ENCODE peak calls at places on chromosomes 7 and 10, in nine cellular contexts. One of them, this sample, is unnamed.

GRCh38 chr7:84228526-84228925 is 33.9 kb upstream of the SEMA3A start:
- DNase-seq in astrocyte of the spinal cord: no peak
- DNase-seq in NCI-H2029: no peak
- DNase-seq in SK-N-DZ: no peak
- DNase-seq in globus pallidus: no peak
- DNase-seq in DMS 273 treated with DMSO at 0.1 percent for 48 hours: no peak
- DNase-seq in fibroblast of lung: no peak
- DNase-seq in activated naive CD8-positive, alpha-beta T cell treated with anti-CD3 and anti-CD28 coated beads, Interleukin-2, amount 50 U/mL, for 24 hours: no peak
- DNase-seq in cerebellar nuclear complex: no peak
- DNase-seq in this sample: no peak

GRCh38 chr10:35600193-35600592 is 4.9 kb upstream of the GJD4 start:
- DNase-seq in NCI-H2029: no peak
- DNase-seq in cerebellar nuclear complex: no peak
- DNase-seq in astrocyte of the spinal cord: no peak
- DNase-seq in globus pallidus: no peak
- DNase-seq in fibroblast of lung: no peak
- DNase-seq in DMS 273 treated with DMSO at 0.1 percent for 48 hours: no peak
- DNase-seq in SK-N-DZ: no peak
- DNase-seq in activated naive CD8-positive, alpha-beta T cell treated with anti-CD3 and anti-CD28 coated beads, Interleukin-2, amount 50 U/mL, for 24 hours: no peak
- DNase-seq in this sample: no peak

GRCh38 chr10:71852335-71852937 is 1.4 kb upstream of the PSAP start:
- DNase-seq in activated naive CD8-positive, alpha-beta T cell treated with anti-CD3 and anti-CD28 coated beads, Interleukin-2, amount 50 U/mL, for 24 hours: no peak
- DNase-seq in NCI-H2029: no peak
- DNase-seq in globus pallidus: peak; percentile 61
- DNase-seq in SK-N-DZ: no peak
- DNase-seq in fibroblast of lung: no peak
- DNase-seq in cerebellar nuclear complex: no peak
- DNase-seq in DMS 273 treated with DMSO at 0.1 percent for 48 hours: no peak
- DNase-seq in astrocyte of the spinal cord: no peak
- DNase-seq in this sample: no peak

GRCh38 chr10:113589225-113589770 is 36.4 kb downstream of the HABP2 start:
- DNase-seq in fibroblast of lung: no peak
- DNase-seq in DMS 273 treated with DMSO at 0.1 percent for 48 hours: no peak
- DNase-seq in cerebellar nuclear complex: no peak
- DNase-seq in astrocyte of the spinal cord: no peak
- DNase-seq in NCI-H2029: no peak
- DNase-seq in SK-N-DZ: no peak
- DNase-seq in activated naive CD8-positive, alpha-beta T cell treated with anti-CD3 and anti-CD28 coated beads, Interleukin-2, amount 50 U/mL, for 24 hours: no peak
- DNase-seq in globus pallidus: no peak
- DNase-seq in this sample: no peak

GRCh38 chr7:102473271-102473991 is 5.3 kb downstream of the POLR2J start:
- DNase-seq in SK-N-DZ: no peak
- DNase-seq in cerebellar nuclear complex: no peak
- DNase-seq in DMS 273 treated with DMSO at 0.1 percent for 48 hours: no peak
- DNase-seq in NCI-H2029: no peak
- DNase-seq in activated naive CD8-positive, alpha-beta T cell treated with anti-CD3 and anti-CD28 coated beads, Interleukin-2, amount 50 U/mL, for 24 hours: no peak
- DNase-seq in fibroblast of lung: no peak
- DNase-seq in astrocyte of the spinal cord: no peak
- DNase-seq in globus pallidus: no peak
- DNase-seq in this sample: no peak

GRCh38 chr10:100482181-100482833 is 19.5 kb downstream of the WNT8B start:
- DNase-seq in NCI-H2029: peak; percentile 0
- DNase-seq in activated naive CD8-positive, alpha-beta T cell treated with anti-CD3 and anti-CD28 coated beads, Interleukin-2, amount 50 U/mL, for 24 hours: peak; percentile 74
- DNase-seq in fibroblast of lung: peak; percentile 68
- DNase-seq in astrocyte of the spinal cord: peak; percentile 69
- DNase-seq in DMS 273 treated with DMSO at 0.1 percent for 48 hours: no peak
- DNase-seq in globus pallidus: peak; percentile 72
- DNase-seq in SK-N-DZ: peak; percentile 79
- DNase-seq in cerebellar nuclear complex: no peak
- DNase-seq in this sample: peak; percentile 72

GRCh38 chr10:34522542-34522941 is 292.6 kb downstream of the PARD3 start:
- DNase-seq in activated naive CD8-positive, alpha-beta T cell treated with anti-CD3 and anti-CD28 coated beads, Interleukin-2, amount 50 U/mL, for 24 hours: no peak
- DNase-seq in astrocyte of the spinal cord: peak; percentile 52
- DNase-seq in fibroblast of lung: peak; percentile 67
- DNase-seq in cerebellar nuclear complex: no peak
- DNase-seq in SK-N-DZ: peak; percentile 32
- DNase-seq in NCI-H2029: no peak
- DNase-seq in globus pallidus: peak; percentile 26
- DNase-seq in DMS 273 treated with DMSO at 0.1 percent for 48 hours: no peak
- DNase-seq in this sample: no peak

GRCh38 chr10:125160856-125161569 is 650 bp upstream of the CTBP2 start:
- DNase-seq in globus pallidus: peak; percentile 67
- DNase-seq in activated naive CD8-positive, alpha-beta T cell treated with anti-CD3 and anti-CD28 coated beads, Interleukin-2, amount 50 U/mL, for 24 hours: peak; percentile 38
- DNase-seq in NCI-H2029: peak; percentile 17
- DNase-seq in cerebellar nuclear complex: no peak
- DNase-seq in astrocyte of the spinal cord: peak; percentile 87
- DNase-seq in SK-N-DZ: peak; percentile 93
- DNase-seq in DMS 273 treated with DMSO at 0.1 percent for 48 hours: peak; percentile 62
- DNase-seq in fibroblast of lung: peak; percentile 88
- DNase-seq in this sample: no peak

GRCh38 chr10:61612009-61612408 is 50.7 kb upstream of the CABCOCO1 start:
- DNase-seq in NCI-H2029: no peak
- DNase-seq in DMS 273 treated with DMSO at 0.1 percent for 48 hours: no peak
- DNase-seq in cerebellar nuclear complex: no peak
- DNase-seq in SK-N-DZ: no peak
- DNase-seq in activated naive CD8-positive, alpha-beta T cell treated with anti-CD3 and anti-CD28 coated beads, Interleukin-2, amount 50 U/mL, for 24 hours: no peak
- DNase-seq in fibroblast of lung: no peak
- DNase-seq in astrocyte of the spinal cord: no peak
- DNase-seq in globus pallidus: no peak
- DNase-seq in this sample: no peak

GRCh38 chr7:151597541-151597940 is 77.8 kb upstream of the RHEB start:
- DNase-seq in fibroblast of lung: no peak
- DNase-seq in NCI-H2029: no peak
- DNase-seq in globus pallidus: no peak
- DNase-seq in DMS 273 treated with DMSO at 0.1 percent for 48 hours: no peak
- DNase-seq in cerebellar nuclear complex: no peak
- DNase-seq in astrocyte of the spinal cord: no peak
- DNase-seq in activated naive CD8-positive, alpha-beta T cell treated with anti-CD3 and anti-CD28 coated beads, Interleukin-2, amount 50 U/mL, for 24 hours: no peak
- DNase-seq in SK-N-DZ: no peak
- DNase-seq in this sample: no peak

GRCh38 chr10:23106508-23106907 is 11.1 kb downstream of the MSRB2 start:
- DNase-seq in cerebellar nuclear complex: no peak
- DNase-seq in astrocyte of the spinal cord: no peak
- DNase-seq in globus pallidus: no peak
- DNase-seq in fibroblast of lung: no peak
- DNase-seq in DMS 273 treated with DMSO at 0.1 percent for 48 hours: no peak
- DNase-seq in SK-N-DZ: peak; percentile 52
- DNase-seq in activated naive CD8-positive, alpha-beta T cell treated with anti-CD3 and anti-CD28 coated beads, Interleukin-2, amount 50 U/mL, for 24 hours: no peak
- DNase-seq in NCI-H2029: peak; percentile 59
- DNase-seq in this sample: no peak

GRCh38 chr10:73494877-73495225 is 973 bp downstream of the PPP3CB start:
- DNase-seq in DMS 273 treated with DMSO at 0.1 percent for 48 hours: no peak
- DNase-seq in SK-N-DZ: no peak
- DNase-seq in activated naive CD8-positive, alpha-beta T cell treated with anti-CD3 and anti-CD28 coated beads, Interleukin-2, amount 50 U/mL, for 24 hours: no peak
- DNase-seq in fibroblast of lung: peak; percentile 18
- DNase-seq in NCI-H2029: no peak
- DNase-seq in cerebellar nuclear complex: no peak
- DNase-seq in astrocyte of the spinal cord: peak; percentile 31
- DNase-seq in globus pallidus: no peak
- DNase-seq in this sample: no peak

GRCh38 chr7:158655931-158656441 is 48.6 kb downstream of the NCAPG2 start:
- DNase-seq in NCI-H2029: no peak
- DNase-seq in activated naive CD8-positive, alpha-beta T cell treated with anti-CD3 and anti-CD28 coated beads, Interleukin-2, amount 50 U/mL, for 24 hours: peak; percentile 23
- DNase-seq in globus pallidus: no peak
- DNase-seq in DMS 273 treated with DMSO at 0.1 percent for 48 hours: no peak
- DNase-seq in SK-N-DZ: no peak
- DNase-seq in cerebellar nuclear complex: no peak
- DNase-seq in astrocyte of the spinal cord: no peak
- DNase-seq in fibroblast of lung: no peak
- DNase-seq in this sample: peak; percentile 78

GRCh38 chr10:44978570-44979280 is at the start of gene DEPP1:
- DNase-seq in cerebellar nuclear complex: peak; percentile 91
- DNase-seq in DMS 273 treated with DMSO at 0.1 percent for 48 hours: peak; percentile 89
- DNase-seq in fibroblast of lung: peak; percentile 89
- DNase-seq in SK-N-DZ: peak; percentile 95
- DNase-seq in globus pallidus: peak; percentile 64
- DNase-seq in activated naive CD8-positive, alpha-beta T cell treated with anti-CD3 and anti-CD28 coated beads, Interleukin-2, amount 50 U/mL, for 24 hours: no peak
- DNase-seq in astrocyte of the spinal cord: peak; percentile 92
- DNase-seq in NCI-H2029: peak; percentile 83
- DNase-seq in this sample: peak; percentile 35

GRCh38 chr7:82263880-82264751 is 179.5 kb downstream of the CACNA2D1 start:
- DNase-seq in globus pallidus: peak; percentile 41
- DNase-seq in cerebellar nuclear complex: no peak
- DNase-seq in NCI-H2029: no peak
- DNase-seq in DMS 273 treated with DMSO at 0.1 percent for 48 hours: no peak
- DNase-seq in SK-N-DZ: no peak
- DNase-seq in activated naive CD8-positive, alpha-beta T cell treated with anti-CD3 and anti-CD28 coated beads, Interleukin-2, amount 50 U/mL, for 24 hours: no peak
- DNase-seq in astrocyte of the spinal cord: no peak
- DNase-seq in fibroblast of lung: no peak
- DNase-seq in this sample: no peak

GRCh38 chr7:127675716-127676115 is 23.7 kb downstream of the SND1 start:
- DNase-seq in globus pallidus: no peak
- DNase-seq in astrocyte of the spinal cord: peak; percentile 12
- DNase-seq in SK-N-DZ: no peak
- DNase-seq in fibroblast of lung: no peak
- DNase-seq in activated naive CD8-positive, alpha-beta T cell treated with anti-CD3 and anti-CD28 coated beads, Interleukin-2, amount 50 U/mL, for 24 hours: no peak
- DNase-seq in DMS 273 treated with DMSO at 0.1 percent for 48 hours: no peak
- DNase-seq in cerebellar nuclear complex: no peak
- DNase-seq in NCI-H2029: no peak
- DNase-seq in this sample: no peak

GRCh38 chr7:11469028-11469718 is 362.8 kb downstream of the THSD7A start:
- DNase-seq in fibroblast of lung: no peak
- DNase-seq in DMS 273 treated with DMSO at 0.1 percent for 48 hours: no peak
- DNase-seq in SK-N-DZ: no peak
- DNase-seq in astrocyte of the spinal cord: no peak
- DNase-seq in cerebellar nuclear complex: no peak
- DNase-seq in activated naive CD8-positive, alpha-beta T cell treated with anti-CD3 and anti-CD28 coated beads, Interleukin-2, amount 50 U/mL, for 24 hours: no peak
- DNase-seq in NCI-H2029: no peak
- DNase-seq in globus pallidus: no peak
- DNase-seq in this sample: no peak

GRCh38 chr7:100396421-100396982 is 23.2 kb downstream of the PILRA start:
- DNase-seq in DMS 273 treated with DMSO at 0.1 percent for 48 hours: no peak
- DNase-seq in cerebellar nuclear complex: no peak
- DNase-seq in NCI-H2029: no peak
- DNase-seq in fibroblast of lung: no peak
- DNase-seq in globus pallidus: no peak
- DNase-seq in astrocyte of the spinal cord: no peak
- DNase-seq in activated naive CD8-positive, alpha-beta T cell treated with anti-CD3 and anti-CD28 coated beads, Interleukin-2, amount 50 U/mL, for 24 hours: peak; percentile 46
- DNase-seq in SK-N-DZ: no peak
- DNase-seq in this sample: peak; percentile 65

GRCh38 chr10:27413831-27414348 is 90.2 kb upstream of the RAB18 start:
- DNase-seq in NCI-H2029: no peak
- DNase-seq in activated naive CD8-positive, alpha-beta T cell treated with anti-CD3 and anti-CD28 coated beads, Interleukin-2, amount 50 U/mL, for 24 hours: no peak
- DNase-seq in globus pallidus: no peak
- DNase-seq in astrocyte of the spinal cord: no peak
- DNase-seq in DMS 273 treated with DMSO at 0.1 percent for 48 hours: no peak
- DNase-seq in SK-N-DZ: no peak
- DNase-seq in fibroblast of lung: no peak
- DNase-seq in cerebellar nuclear complex: no peak
- DNase-seq in this sample: no peak

GRCh38 chr7:30804078-30804661 is 33.0 kb downstream of the MINDY4 start:
- DNase-seq in DMS 273 treated with DMSO at 0.1 percent for 48 hours: no peak
- DNase-seq in fibroblast of lung: peak; percentile 86
- DNase-seq in activated naive CD8-positive, alpha-beta T cell treated with anti-CD3 and anti-CD28 coated beads, Interleukin-2, amount 50 U/mL, for 24 hours: no peak
- DNase-seq in cerebellar nuclear complex: no peak
- DNase-seq in astrocyte of the spinal cord: peak; percentile 93
- DNase-seq in SK-N-DZ: peak; percentile 82
- DNase-seq in globus pallidus: no peak
- DNase-seq in NCI-H2029: no peak
- DNase-seq in this sample: no peak

GRCh38 chr7:30116771-30117170 is 18.0 kb upstream of the MTURN start:
- DNase-seq in cerebellar nuclear complex: no peak
- DNase-seq in fibroblast of lung: no peak
- DNase-seq in astrocyte of the spinal cord: no peak
- DNase-seq in DMS 273 treated with DMSO at 0.1 percent for 48 hours: peak; percentile 95
- DNase-seq in globus pallidus: no peak
- DNase-seq in SK-N-DZ: no peak
- DNase-seq in NCI-H2029: no peak
- DNase-seq in activated naive CD8-positive, alpha-beta T cell treated with anti-CD3 and anti-CD28 coated beads, Interleukin-2, amount 50 U/mL, for 24 hours: no peak
- DNase-seq in this sample: no peak

GRCh38 chr7:143256325-143256724 is 6.9 kb upstream of the GSTK1 start:
- DNase-seq in astrocyte of the spinal cord: no peak
- DNase-seq in fibroblast of lung: no peak
- DNase-seq in SK-N-DZ: no peak
- DNase-seq in globus pallidus: no peak
- DNase-seq in activated naive CD8-positive, alpha-beta T cell treated with anti-CD3 and anti-CD28 coated beads, Interleukin-2, amount 50 U/mL, for 24 hours: no peak
- DNase-seq in DMS 273 treated with DMSO at 0.1 percent for 48 hours: no peak
- DNase-seq in cerebellar nuclear complex: no peak
- DNase-seq in NCI-H2029: no peak
- DNase-seq in this sample: no peak

GRCh38 chr10:1155791-1156615 is 99.8 kb downstream of the WDR37 start:
- DNase-seq in SK-N-DZ: no peak
- DNase-seq in globus pallidus: no peak
- DNase-seq in cerebellar nuclear complex: no peak
- DNase-seq in NCI-H2029: no peak
- DNase-seq in activated naive CD8-positive, alpha-beta T cell treated with anti-CD3 and anti-CD28 coated beads, Interleukin-2, amount 50 U/mL, for 24 hours: no peak
- DNase-seq in DMS 273 treated with DMSO at 0.1 percent for 48 hours: no peak
- DNase-seq in fibroblast of lung: no peak
- DNase-seq in astrocyte of the spinal cord: no peak
- DNase-seq in this sample: peak; percentile 14

GRCh38 chr7:7912937-7913336 is 55.7 kb upstream of the GLCCI1 start:
- DNase-seq in cerebellar nuclear complex: no peak
- DNase-seq in globus pallidus: no peak
- DNase-seq in astrocyte of the spinal cord: no peak
- DNase-seq in activated naive CD8-positive, alpha-beta T cell treated with anti-CD3 and anti-CD28 coated beads, Interleukin-2, amount 50 U/mL, for 24 hours: no peak
- DNase-seq in fibroblast of lung: no peak
- DNase-seq in DMS 273 treated with DMSO at 0.1 percent for 48 hours: no peak
- DNase-seq in SK-N-DZ: no peak
- DNase-seq in NCI-H2029: no peak
- DNase-seq in this sample: no peak

GRCh38 chr10:52864459-52865106 is 92.0 kb upstream of the MBL2 start:
- DNase-seq in globus pallidus: no peak
- DNase-seq in fibroblast of lung: peak; percentile 100
- DNase-seq in astrocyte of the spinal cord: peak; percentile 98
- DNase-seq in NCI-H2029: no peak
- DNase-seq in DMS 273 treated with DMSO at 0.1 percent for 48 hours: no peak
- DNase-seq in cerebellar nuclear complex: no peak
- DNase-seq in SK-N-DZ: no peak
- DNase-seq in activated naive CD8-positive, alpha-beta T cell treated with anti-CD3 and anti-CD28 coated beads, Interleukin-2, amount 50 U/mL, for 24 hours: no peak
- DNase-seq in this sample: no peak

GRCh38 chr7:37730489-37730888 is 46.9 kb downstream of the GPR141 start:
- DNase-seq in globus pallidus: no peak
- DNase-seq in fibroblast of lung: no peak
- DNase-seq in NCI-H2029: no peak
- DNase-seq in activated naive CD8-positive, alpha-beta T cell treated with anti-CD3 and anti-CD28 coated beads, Interleukin-2, amount 50 U/mL, for 24 hours: no peak
- DNase-seq in SK-N-DZ: no peak
- DNase-seq in astrocyte of the spinal cord: no peak
- DNase-seq in cerebellar nuclear complex: no peak
- DNase-seq in DMS 273 treated with DMSO at 0.1 percent for 48 hours: no peak
- DNase-seq in this sample: no peak

GRCh38 chr10:102241037-102241443 is 272 bp downstream of the PITX3 start:
- DNase-seq in fibroblast of lung: no peak
- DNase-seq in activated naive CD8-positive, alpha-beta T cell treated with anti-CD3 and anti-CD28 coated beads, Interleukin-2, amount 50 U/mL, for 24 hours: no peak
- DNase-seq in DMS 273 treated with DMSO at 0.1 percent for 48 hours: no peak
- DNase-seq in cerebellar nuclear complex: no peak
- DNase-seq in globus pallidus: no peak
- DNase-seq in SK-N-DZ: no peak
- DNase-seq in astrocyte of the spinal cord: no peak
- DNase-seq in NCI-H2029: no peak
- DNase-seq in this sample: no peak

GRCh38 chr10:23238015-23238414 is 45.9 kb downstream of the PTF1A start:
- DNase-seq in SK-N-DZ: no peak
- DNase-seq in cerebellar nuclear complex: no peak
- DNase-seq in NCI-H2029: no peak
- DNase-seq in fibroblast of lung: no peak
- DNase-seq in DMS 273 treated with DMSO at 0.1 percent for 48 hours: no peak
- DNase-seq in astrocyte of the spinal cord: no peak
- DNase-seq in globus pallidus: no peak
- DNase-seq in activated naive CD8-positive, alpha-beta T cell treated with anti-CD3 and anti-CD28 coated beads, Interleukin-2, amount 50 U/mL, for 24 hours: no peak
- DNase-seq in this sample: no peak

GRCh38 chr10:22568928-22569327 is 145.4 kb downstream of the PIP4K2A start:
- DNase-seq in DMS 273 treated with DMSO at 0.1 percent for 48 hours: no peak
- DNase-seq in cerebellar nuclear complex: no peak
- DNase-seq in fibroblast of lung: no peak
- DNase-seq in astrocyte of the spinal cord: no peak
- DNase-seq in globus pallidus: no peak
- DNase-seq in activated naive CD8-positive, alpha-beta T cell treated with anti-CD3 and anti-CD28 coated beads, Interleukin-2, amount 50 U/mL, for 24 hours: no peak
- DNase-seq in SK-N-DZ: no peak
- DNase-seq in NCI-H2029: no peak
- DNase-seq in this sample: no peak

GRCh38 chr7:19670806-19671205 is 38.0 kb downstream of the POLR1F start:
- DNase-seq in NCI-H2029: no peak
- DNase-seq in astrocyte of the spinal cord: no peak
- DNase-seq in cerebellar nuclear complex: no peak
- DNase-seq in DMS 273 treated with DMSO at 0.1 percent for 48 hours: no peak
- DNase-seq in SK-N-DZ: no peak
- DNase-seq in activated naive CD8-positive, alpha-beta T cell treated with anti-CD3 and anti-CD28 coated beads, Interleukin-2, amount 50 U/mL, for 24 hours: no peak
- DNase-seq in globus pallidus: no peak
- DNase-seq in fibroblast of lung: no peak
- DNase-seq in this sample: no peak

GRCh38 chr10:131452926-131453771 is 141.6 kb upstream of the TCERG1L start:
- DNase-seq in SK-N-DZ: no peak
- DNase-seq in astrocyte of the spinal cord: no peak
- DNase-seq in activated naive CD8-positive, alpha-beta T cell treated with anti-CD3 and anti-CD28 coated beads, Interleukin-2, amount 50 U/mL, for 24 hours: no peak
- DNase-seq in cerebellar nuclear complex: no peak
- DNase-seq in NCI-H2029: no peak
- DNase-seq in globus pallidus: peak; percentile 77
- DNase-seq in fibroblast of lung: no peak
- DNase-seq in DMS 273 treated with DMSO at 0.1 percent for 48 hours: no peak
- DNase-seq in this sample: no peak